ENCODE peak calls at places on chromosomes 16 and 17, in ten cellular contexts. P, B, O, Y, X, V, W, A, R and I are unnamed samples.

GRCh38 chr16:630815-631405 is at the start of gene WFIKKN1:
- DNase-seq in X (peak), A (no peak), O (no peak), B (no peak), R (no peak), Y (peak), W (no peak), P (no peak), V (no peak), I (no peak)

GRCh38 chr16:84308120-84308519 is 13.4 kb downstream of the WFDC1 start:
- DNase-seq in R (peak), O (peak), W (peak), V (peak), P (no peak), B (peak), Y (peak), X (peak), A (peak), I (peak)

GRCh38 chr17:31398381-31399275 is 7.2 kb downstream of the RAB11FIP4 start:
- DNase-seq in R (no peak), W (no peak), O (no peak), P (no peak), V (no peak), X (no peak), B (no peak), Y (no peak), A (no peak), I (peak)

GRCh38 chr16:46822270-46822669 is 8.7 kb downstream of the C16orf87 start:
- DNase-seq in R (peak), X (no peak), Y (no peak), B (no peak), P (no peak), A (no peak), W (no peak), O (no peak), V (no peak), I (no peak)

GRCh38 chr16:89581045-89581695 is 5.6 kb downstream of the CPNE7 start:
- DNase-seq in X (no peak), W (peak), A (no peak), R (peak), V (peak), Y (no peak), B (no peak), O (no peak), P (peak), I (no peak)

GRCh38 chr17:40033339-40033738 is 18.1 kb downstream of the CSF3 start:
- DNase-seq in X (no peak), O (no peak), Y (no peak), V (no peak), R (no peak), B (no peak), W (no peak), A (peak), P (no peak), I (no peak)

GRCh38 chr17:38897671-38898290 is 27.6 kb upstream of the LASP1NB start:
- DNase-seq in W (no peak), B (no peak), A (no peak), R (no peak), P (no peak), Y (no peak), V (no peak), O (no peak), X (no peak), I (no peak)

GRCh38 chr17:7361906-7362305 is 7.0 kb downstream of the TMEM95 start:
- DNase-seq in V (no peak), Y (no peak), R (no peak), O (no peak), W (no peak), P (no peak), X (no peak), B (no peak), A (no peak), I (no peak)

GRCh38 chr16:85394511-85395206 is 218.5 kb upstream of the GSE1 start:
- DNase-seq in O (peak), W (no peak), V (no peak), P (peak), Y (no peak), B (peak), A (peak), X (no peak), R (no peak), I (no peak)

GRCh38 chr17:82957961-82958491 is 118.2 kb upstream of the ZNF750 start:
- DNase-seq in V (no peak), Y (no peak), P (peak), R (no peak), X (peak), B (peak), A (no peak), W (no peak), O (peak), I (no peak)

GRCh38 chr17:65297384-65297783 is 160.2 kb downstream of the RGS9 start:
- DNase-seq in X (no peak), O (no peak), W (no peak), V (no peak), A (no peak), Y (no peak), P (no peak), R (peak), B (no peak), I (no peak)

GRCh38 chr16:23286131-23286532 is 16.0 kb upstream of the SCNN1B start:
- DNase-seq in P (no peak), W (no peak), Y (no peak), A (no peak), O (no peak), B (no peak), X (no peak), V (no peak), R (no peak), I (no peak)

GRCh38 chr17:55521193-55521592 is 9.9 kb upstream of the SMIM36 start:
- DNase-seq in P (no peak), A (no peak), V (no peak), Y (no peak), R (no peak), O (no peak), W (no peak), X (no peak), B (no peak), I (no peak)

GRCh38 chr17:40350410-40351184 is 13.9 kb downstream of the GJD3 start:
- DNase-seq in Y (peak), O (no peak), B (no peak), V (no peak), W (no peak), P (peak), X (no peak), A (no peak), R (no peak), I (no peak)

GRCh38 chr17:36149296-36149820 is 27.1 kb downstream of the TBC1D3B start:
- DNase-seq in R (peak), P (no peak), W (peak), B (peak), X (no peak), Y (no peak), O (peak), V (no peak), A (no peak), I (peak)

GRCh38 chr17:6575596-6575988 is 19.2 kb upstream of the PITPNM3 start:
- DNase-seq in R (no peak), P (no peak), Y (no peak), W (no peak), X (no peak), V (no peak), A (no peak), O (no peak), B (no peak), I (no peak)

GRCh38 chr17:17951524-17951923 is 20.7 kb downstream of the TOM1L2 start:
- DNase-seq in Y (no peak), A (no peak), X (no peak), W (no peak), O (no peak), B (no peak), R (no peak), P (no peak), V (no peak), I (no peak)

GRCh38 chr17:77877019-77877418 is 81.5 kb upstream of the TNRC6C start:
- DNase-seq in B (no peak), X (no peak), O (no peak), P (no peak), A (no peak), Y (no peak), R (no peak), V (no peak), W (no peak), I (no peak)

GRCh38 chr16:56744996-56745640 is 15.2 kb downstream of the NUP93 start:
- DNase-seq in W (no peak), Y (no peak), R (no peak), B (no peak), X (no peak), V (no peak), A (no peak), P (no peak), O (no peak), I (no peak)

GRCh38 chr16:84040823-84041391 is 1.7 kb downstream of the SLC38A8 start:
- DNase-seq in X (no peak), W (no peak), P (no peak), V (no peak), B (no peak), Y (no peak), R (peak), O (no peak), A (peak), I (no peak)

GRCh38 chr17:77616243-77616731 is 342.2 kb upstream of the TNRC6C start:
- DNase-seq in V (no peak), Y (no peak), B (no peak), X (no peak), A (no peak), R (no peak), P (no peak), O (no peak), W (peak), I (peak)

GRCh38 chr16:11497329-11497805 is 89.4 kb downstream of the LITAF start:
- DNase-seq in Y (no peak), X (peak), R (peak), O (peak), W (peak), B (peak), P (peak), V (peak), A (peak), I (peak)

GRCh38 chr17:48597775-48598631 is 4.4 kb upstream of the HOXB5 start:
- DNase-seq in W (no peak), O (peak), V (no peak), R (no peak), Y (no peak), A (peak), P (no peak), X (peak), B (no peak), I (peak)

DNA sequence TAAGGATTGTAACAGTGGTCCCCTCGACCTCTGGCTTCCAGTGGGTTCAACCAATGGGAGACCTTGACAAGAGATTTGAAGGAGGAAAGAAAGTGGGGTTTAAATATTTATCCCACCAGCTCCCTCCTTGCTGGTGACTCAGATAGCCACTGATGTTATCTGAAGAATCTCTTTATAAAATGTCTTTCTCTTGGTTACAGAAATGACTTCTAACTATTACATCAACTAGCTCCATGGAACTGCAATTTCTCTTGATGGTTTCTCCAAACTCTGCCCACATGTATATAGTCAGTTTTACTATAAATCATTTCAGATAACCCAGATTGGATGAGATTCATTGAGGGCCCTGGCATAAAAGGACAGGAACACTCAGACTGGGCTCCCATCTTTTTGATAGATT is 920.2 kb upstream of the SOX9 start:
- DNase-seq in Y (no peak), A (no peak), W (no peak), O (no peak), V (no peak), P (no peak), B (no peak), R (no peak), X (no peak), I (no peak)
- H3K4me3 ChIP-seq in Y (no peak), A (no peak), W (no peak), O (no peak), V (no peak), P (no peak), B (no peak), R (no peak), X (no peak), I (no peak)

GRCh38 chr17:56867948-56868376 is 34.0 kb downstream of the DGKE start:
- DNase-seq in Y (no peak), A (no peak), O (no peak), X (no peak), P (no peak), R (peak), V (no peak), W (no peak), B (no peak), I (no peak)
- H3K27ac ChIP-seq in Y (no peak), A (no peak), O (peak), X (no peak), P (peak), R (peak), V (no peak), W (no peak), B (no peak), I (no peak)

DNA sequence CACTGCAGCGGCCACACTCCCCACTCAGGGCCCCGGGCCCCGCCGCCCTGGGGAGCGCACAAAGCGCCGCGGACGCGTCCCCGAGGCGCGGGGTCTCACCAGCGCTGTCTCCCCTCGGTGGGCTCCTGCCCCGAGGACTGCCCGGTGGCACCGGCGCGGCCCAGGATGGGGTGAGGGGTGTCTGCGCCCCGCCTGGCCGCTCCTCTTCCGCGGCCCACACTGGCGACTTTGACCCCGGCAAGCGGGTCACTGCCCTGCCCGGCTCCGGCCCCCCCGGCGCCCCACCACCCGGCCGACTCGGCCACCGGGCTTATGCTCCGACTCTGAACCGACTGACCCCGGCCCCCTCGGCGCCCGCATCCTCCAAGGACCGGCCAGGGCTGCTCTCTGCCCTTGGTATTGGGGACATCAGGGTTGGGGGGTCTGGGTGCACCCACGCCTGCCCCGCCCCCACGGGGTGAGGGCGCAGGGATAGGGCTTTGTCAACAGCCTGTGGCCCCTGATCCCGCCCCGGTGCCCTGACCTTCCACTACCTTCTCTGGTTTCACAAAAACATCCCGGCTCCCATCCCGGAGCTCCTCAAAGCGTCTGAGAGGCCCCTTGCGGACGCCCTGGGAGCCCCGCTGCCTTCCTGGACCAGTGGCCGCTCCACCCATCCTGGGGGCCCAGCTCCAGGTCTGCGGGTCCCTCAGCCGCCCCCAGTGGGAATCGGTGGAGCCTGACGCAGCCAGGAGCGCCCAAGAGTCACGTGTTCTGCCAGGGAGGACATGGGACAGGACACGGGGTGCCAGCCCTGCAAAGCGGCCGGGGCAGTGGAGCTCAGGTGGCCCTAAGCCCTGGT is 829 bp downstream of the GCGR start:
- DNase-seq in O (no peak), V (no peak), X (no peak), W (no peak), R (no peak), Y (no peak), P (no peak), A (no peak), B (no peak), I (no peak)
- H3K4me3 ChIP-seq in O (no peak), V (no peak), X (no peak), W (peak), R (peak), Y (no peak), P (no peak), A (no peak), B (peak), I (no peak)

DNA sequence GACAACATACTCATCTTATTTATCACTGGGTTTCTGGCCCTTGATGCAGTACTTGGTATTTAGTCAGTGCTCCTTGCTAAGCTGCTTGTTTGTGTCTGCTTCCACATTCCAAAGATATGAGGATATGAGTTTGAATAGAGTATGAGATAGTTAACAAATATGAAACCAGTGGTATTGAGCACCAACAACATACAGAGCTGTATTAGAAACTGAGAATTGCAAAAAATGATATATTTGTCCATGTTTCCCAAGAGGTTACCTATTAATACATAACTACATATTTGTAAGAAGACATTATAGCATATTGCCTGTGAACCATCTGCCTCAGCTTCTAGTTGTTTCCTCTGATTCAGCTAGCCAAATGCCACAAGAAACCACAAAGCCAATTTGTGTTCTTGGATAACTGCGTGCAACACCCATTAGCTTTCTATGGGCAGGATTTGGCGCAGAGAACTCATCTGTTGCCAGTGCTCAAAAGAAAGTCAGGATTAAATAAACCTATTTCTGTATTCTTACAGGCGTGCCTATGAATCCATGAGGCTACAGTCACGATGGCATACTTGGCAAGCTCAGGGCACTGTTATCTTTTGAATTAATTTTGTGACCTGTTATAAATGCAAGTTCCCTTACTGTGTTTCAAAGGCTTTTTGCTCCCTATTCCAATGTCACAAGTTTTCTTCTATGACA is 194.5 kb downstream of the MAP2K6 start:
- DNase-seq in R (peak), V (no peak), B (no peak), P (no peak), X (no peak), Y (no peak), W (peak), O (no peak), A (no peak), I (peak)
- H3K27ac ChIP-seq in R (no peak), V (no peak), B (peak), P (peak), X (no peak), Y (no peak), W (peak), O (peak), A (peak), I (peak)

GRCh38 chr17:45088741-45089140 is 27.6 kb downstream of the NMT1 start:
- DNase-seq in Y (no peak), A (no peak), V (no peak), B (no peak), W (no peak), P (no peak), O (no peak), X (no peak), R (no peak), I (no peak)
- H3K4me3 ChIP-seq in Y (no peak), A (no peak), V (no peak), B (no peak), W (no peak), P (no peak), O (no peak), X (no peak), R (no peak), I (no peak)

GRCh38 chr16:30813821-30814189 is 26.8 kb upstream of the ZNF629 start:
- DNase-seq in B (no peak), O (no peak), X (no peak), A (no peak), P (no peak), V (no peak), W (no peak), R (no peak), Y (no peak), I (no peak)
- H3K27ac ChIP-seq in B (peak), O (peak), X (peak), A (peak), P (peak), V (peak), W (peak), R (no peak), Y (no peak), I (no peak)

GRCh38 chr16:22207715-22208360 is 1.8 kb downstream of the EEF2K start:
- DNase-seq in P (no peak), W (no peak), B (no peak), X (no peak), R (no peak), A (no peak), O (no peak), V (no peak), Y (no peak), I (no peak)

GRCh38 chr16:22206847-22207714 is 1.0 kb downstream of the EEF2K start:
- DNase-seq in R (peak), A (peak), W (peak), Y (no peak), X (peak), V (no peak), O (peak), B (peak), P (peak), I (peak)

GRCh38 chr16:22204091-22204655 is 1.9 kb upstream of the EEF2K start:
- DNase-seq in X (no peak), R (no peak), P (no peak), B (no peak), O (no peak), Y (no peak), A (peak), V (no peak), W (no peak), I (no peak)

GRCh38 chr16:22206013-22206846 is at the start of gene EEF2K:
- DNase-seq in X (peak), B (peak), O (peak), V (peak), R (peak), Y (peak), A (peak), P (peak), W (peak), I (peak)

DNA sequence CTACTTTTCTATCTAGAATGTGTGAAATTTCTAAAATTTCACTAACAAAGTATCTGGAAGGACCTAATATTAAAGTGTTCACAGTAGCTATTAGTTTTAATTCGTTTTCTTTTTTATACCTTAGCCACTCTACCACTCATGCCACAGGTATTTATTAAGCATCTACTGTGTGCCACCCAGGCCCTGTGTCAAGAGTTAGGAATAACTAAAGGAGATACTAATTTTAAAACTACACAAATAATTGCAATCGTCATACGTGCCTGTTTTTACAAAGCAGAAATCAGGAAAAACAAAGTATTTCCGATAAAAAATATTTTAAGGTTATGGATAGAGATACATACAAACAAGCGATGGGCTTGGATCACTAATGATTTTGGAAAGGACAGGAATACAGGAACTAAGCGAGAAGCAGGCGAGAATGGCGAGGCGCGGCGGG is 483 bp upstream of the EEF2K start:
- DNase-seq in R (no peak), X (no peak), O (no peak), B (no peak), W (no peak), A (no peak), Y (no peak), V (no peak), P (no peak), I (no peak)
- H3K4me3 ChIP-seq in R (peak), X (peak), O (peak), B (peak), W (peak), A (peak), Y (no peak), V (peak), P (peak), I (no peak)

GRCh38 chr17:72539981-72540897 is 419.4 kb downstream of the SOX9 start:
- DNase-seq in W (peak), B (peak), R (peak), V (peak), Y (peak), A (peak), P (peak), X (peak), O (peak), I (peak)
- H3K27ac ChIP-seq in W (peak), B (peak), R (no peak), V (peak), Y (peak), A (peak), P (no peak), X (peak), O (no peak), I (no peak)